ENCODE peak calls at places on chromosome 6, in nine cellular contexts. One of them, this sample, is unnamed.

GRCh38 chr6:53664623-53665022 is 933 bp downstream of the KLHL31 start:
- DNase-seq in heart right ventricle: peak; percentile 56
- DNase-seq in Caco-2: no peak
- DNase-seq in mesenchymal stem cell: no peak
- DNase-seq in hepatocyte: no peak
- DNase-seq in HCT116: no peak
- DNase-seq in colonic mucosa: no peak
- DNase-seq in CD8-positive, alpha-beta memory T cell: no peak
- DNase-seq in effector memory CD4-positive, alpha-beta T cell: no peak
- DNase-seq in this sample: no peak

GRCh38 chr6:79630400-79630882 is 688 bp upstream of the SH3BGRL2 start:
- DNase-seq in CD8-positive, alpha-beta memory T cell: no peak
- DNase-seq in hepatocyte: no peak
- DNase-seq in HCT116: no peak
- DNase-seq in effector memory CD4-positive, alpha-beta T cell: no peak
- DNase-seq in colonic mucosa: no peak
- DNase-seq in heart right ventricle: no peak
- DNase-seq in mesenchymal stem cell: no peak
- DNase-seq in Caco-2: no peak
- DNase-seq in this sample: no peak

GRCh38 chr6:12151433-12151820 is 138.7 kb upstream of the EDN1 start:
- DNase-seq in mesenchymal stem cell: no peak
- DNase-seq in HCT116: no peak
- DNase-seq in colonic mucosa: no peak
- DNase-seq in CD8-positive, alpha-beta memory T cell: no peak
- DNase-seq in effector memory CD4-positive, alpha-beta T cell: no peak
- DNase-seq in hepatocyte: no peak
- DNase-seq in heart right ventricle: no peak
- DNase-seq in Caco-2: no peak
- DNase-seq in this sample: no peak

GRCh38 chr6:15247214-15247749 is 1.4 kb downstream of the JARID2 start:
- DNase-seq in HCT116: no peak
- DNase-seq in colonic mucosa: no peak
- DNase-seq in CD8-positive, alpha-beta memory T cell: no peak
- DNase-seq in Caco-2: no peak
- DNase-seq in heart right ventricle: no peak
- DNase-seq in effector memory CD4-positive, alpha-beta T cell: no peak
- DNase-seq in hepatocyte: no peak
- DNase-seq in mesenchymal stem cell: peak; percentile 23
- DNase-seq in this sample: no peak

GRCh38 chr6:3282461-3283236 is 23.9 kb downstream of the PSMG4 start:
- DNase-seq in hepatocyte: no peak
- DNase-seq in HCT116: no peak
- DNase-seq in heart right ventricle: no peak
- DNase-seq in mesenchymal stem cell: no peak
- DNase-seq in colonic mucosa: no peak
- DNase-seq in effector memory CD4-positive, alpha-beta T cell: no peak
- DNase-seq in CD8-positive, alpha-beta memory T cell: no peak
- DNase-seq in Caco-2: peak; percentile 9
- DNase-seq in this sample: no peak

GRCh38 chr6:42021847-42022754 is 28.2 kb upstream of the TAF8 start:
- DNase-seq in Caco-2: no peak
- DNase-seq in mesenchymal stem cell: no peak
- DNase-seq in HCT116: no peak
- DNase-seq in hepatocyte: no peak
- DNase-seq in effector memory CD4-positive, alpha-beta T cell: peak; percentile 51
- DNase-seq in CD8-positive, alpha-beta memory T cell: peak; percentile 86
- DNase-seq in heart right ventricle: no peak
- DNase-seq in colonic mucosa: no peak
- DNase-seq in this sample: no peak

GRCh38 chr6:116371384-116372209 is 850 bp downstream of the DSE start:
- DNase-seq in hepatocyte: peak; percentile 90
- DNase-seq in CD8-positive, alpha-beta memory T cell: peak; percentile 19
- DNase-seq in colonic mucosa: peak; percentile 58
- DNase-seq in effector memory CD4-positive, alpha-beta T cell: peak; percentile 21
- DNase-seq in HCT116: peak; percentile 42
- DNase-seq in Caco-2: peak; percentile 65
- DNase-seq in mesenchymal stem cell: peak; percentile 94
- DNase-seq in heart right ventricle: peak; percentile 59
- DNase-seq in this sample: peak; percentile 25

GRCh38 chr6:133291671-133292070 is 50.5 kb downstream of the EYA4 start:
- DNase-seq in mesenchymal stem cell: no peak
- DNase-seq in Caco-2: no peak
- DNase-seq in hepatocyte: no peak
- DNase-seq in effector memory CD4-positive, alpha-beta T cell: no peak
- DNase-seq in CD8-positive, alpha-beta memory T cell: no peak
- DNase-seq in colonic mucosa: no peak
- DNase-seq in HCT116: no peak
- DNase-seq in heart right ventricle: no peak
- DNase-seq in this sample: no peak

GRCh38 chr6:150492941-150493340 is 106.7 kb upstream of the PLEKHG1 start:
- DNase-seq in HCT116: no peak
- DNase-seq in colonic mucosa: no peak
- DNase-seq in CD8-positive, alpha-beta memory T cell: no peak
- DNase-seq in mesenchymal stem cell: no peak
- DNase-seq in heart right ventricle: no peak
- DNase-seq in hepatocyte: no peak
- DNase-seq in effector memory CD4-positive, alpha-beta T cell: no peak
- DNase-seq in Caco-2: no peak
- DNase-seq in this sample: no peak

GRCh38 chr6:28634758-28635546 is 109.3 kb downstream of the GPX5 start:
- DNase-seq in mesenchymal stem cell: peak; percentile 18
- DNase-seq in Caco-2: no peak
- DNase-seq in heart right ventricle: no peak
- DNase-seq in HCT116: no peak
- DNase-seq in colonic mucosa: peak; percentile 24
- DNase-seq in effector memory CD4-positive, alpha-beta T cell: no peak
- DNase-seq in CD8-positive, alpha-beta memory T cell: no peak
- DNase-seq in hepatocyte: peak; percentile 53
- DNase-seq in this sample: no peak

GRCh38 chr6:170080828-170081368 is 210.0 kb downstream of the DLL1 start:
- DNase-seq in HCT116: no peak
- DNase-seq in mesenchymal stem cell: no peak
- DNase-seq in effector memory CD4-positive, alpha-beta T cell: no peak
- DNase-seq in CD8-positive, alpha-beta memory T cell: no peak
- DNase-seq in heart right ventricle: no peak
- DNase-seq in colonic mucosa: no peak
- DNase-seq in hepatocyte: no peak
- DNase-seq in Caco-2: peak; percentile 17
- DNase-seq in this sample: no peak

GRCh38 chr6:128046033-128046432 is 145.2 kb upstream of the THEMIS start:
- DNase-seq in hepatocyte: no peak
- DNase-seq in HCT116: no peak
- DNase-seq in colonic mucosa: no peak
- DNase-seq in CD8-positive, alpha-beta memory T cell: no peak
- DNase-seq in mesenchymal stem cell: no peak
- DNase-seq in effector memory CD4-positive, alpha-beta T cell: no peak
- DNase-seq in heart right ventricle: no peak
- DNase-seq in Caco-2: no peak
- DNase-seq in this sample: no peak

GRCh38 chr6:6872924-6873344 is 234.8 kb upstream of the RREB1 start:
- DNase-seq in HCT116: no peak
- DNase-seq in CD8-positive, alpha-beta memory T cell: no peak
- DNase-seq in colonic mucosa: no peak
- DNase-seq in effector memory CD4-positive, alpha-beta T cell: no peak
- DNase-seq in mesenchymal stem cell: no peak
- DNase-seq in Caco-2: no peak
- DNase-seq in heart right ventricle: no peak
- DNase-seq in hepatocyte: no peak
- DNase-seq in this sample: no peak

GRCh38 chr6:89527634-89528033 is 94.7 kb downstream of the ANKRD6 start:
- DNase-seq in HCT116: peak; percentile 3
- DNase-seq in hepatocyte: no peak
- DNase-seq in mesenchymal stem cell: no peak
- DNase-seq in effector memory CD4-positive, alpha-beta T cell: no peak
- DNase-seq in Caco-2: no peak
- DNase-seq in CD8-positive, alpha-beta memory T cell: no peak
- DNase-seq in colonic mucosa: no peak
- DNase-seq in heart right ventricle: no peak
- DNase-seq in this sample: no peak

GRCh38 chr6:136791296-136792065 is 796 bp downstream of the MAP3K5 start:
- DNase-seq in Caco-2: peak; percentile 47
- DNase-seq in effector memory CD4-positive, alpha-beta T cell: peak; percentile 21
- DNase-seq in hepatocyte: peak; percentile 71
- DNase-seq in heart right ventricle: peak; percentile 57
- DNase-seq in colonic mucosa: peak; percentile 80
- DNase-seq in HCT116: no peak
- DNase-seq in CD8-positive, alpha-beta memory T cell: peak; percentile 34
- DNase-seq in mesenchymal stem cell: peak; percentile 81
- DNase-seq in this sample: peak; percentile 77

GRCh38 chr6:56076033-56076432 is 171.3 kb downstream of the COL21A1 start:
- DNase-seq in colonic mucosa: no peak
- DNase-seq in mesenchymal stem cell: no peak
- DNase-seq in hepatocyte: no peak
- DNase-seq in CD8-positive, alpha-beta memory T cell: no peak
- DNase-seq in HCT116: no peak
- DNase-seq in heart right ventricle: no peak
- DNase-seq in Caco-2: no peak
- DNase-seq in effector memory CD4-positive, alpha-beta T cell: no peak
- DNase-seq in this sample: no peak

GRCh38 chr6:148619891-148620290 is 126.9 kb upstream of the UST start:
- DNase-seq in mesenchymal stem cell: no peak
- DNase-seq in effector memory CD4-positive, alpha-beta T cell: no peak
- DNase-seq in HCT116: no peak
- DNase-seq in Caco-2: no peak
- DNase-seq in hepatocyte: no peak
- DNase-seq in heart right ventricle: no peak
- DNase-seq in CD8-positive, alpha-beta memory T cell: no peak
- DNase-seq in colonic mucosa: no peak
- DNase-seq in this sample: no peak

GRCh38 chr6:109172096-109172495 is 76.8 kb downstream of the CEP57L1 start:
- DNase-seq in Caco-2: peak; percentile 80
- DNase-seq in hepatocyte: peak; percentile 19
- DNase-seq in heart right ventricle: no peak
- DNase-seq in mesenchymal stem cell: no peak
- DNase-seq in CD8-positive, alpha-beta memory T cell: no peak
- DNase-seq in colonic mucosa: no peak
- DNase-seq in HCT116: no peak
- DNase-seq in effector memory CD4-positive, alpha-beta T cell: no peak
- DNase-seq in this sample: no peak

GRCh38 chr6:138588805-138589434 is 89.6 kb upstream of the NHSL1 start:
- DNase-seq in HCT116: peak; percentile 67
- DNase-seq in CD8-positive, alpha-beta memory T cell: peak; percentile 45
- DNase-seq in heart right ventricle: no peak
- DNase-seq in effector memory CD4-positive, alpha-beta T cell: no peak
- DNase-seq in hepatocyte: peak; percentile 79
- DNase-seq in Caco-2: peak; percentile 58
- DNase-seq in colonic mucosa: peak; percentile 70
- DNase-seq in mesenchymal stem cell: peak; percentile 82
- DNase-seq in this sample: peak; percentile 76

GRCh38 chr6:43355862-43356590 is 13.4 kb downstream of the ZNF318 start:
- DNase-seq in effector memory CD4-positive, alpha-beta T cell: no peak
- DNase-seq in CD8-positive, alpha-beta memory T cell: no peak
- DNase-seq in heart right ventricle: no peak
- DNase-seq in colonic mucosa: no peak
- DNase-seq in HCT116: no peak
- DNase-seq in Caco-2: no peak
- DNase-seq in mesenchymal stem cell: no peak
- DNase-seq in hepatocyte: peak; percentile 40
- DNase-seq in this sample: no peak

GRCh38 chr6:85126448-85127178 is 323.3 kb upstream of the NT5E start:
- DNase-seq in colonic mucosa: peak; percentile 33
- DNase-seq in Caco-2: peak; percentile 63
- DNase-seq in effector memory CD4-positive, alpha-beta T cell: no peak
- DNase-seq in CD8-positive, alpha-beta memory T cell: no peak
- DNase-seq in hepatocyte: peak; percentile 66
- DNase-seq in heart right ventricle: peak; percentile 22
- DNase-seq in mesenchymal stem cell: peak; percentile 49
- DNase-seq in HCT116: peak; percentile 47
- DNase-seq in this sample: no peak

GRCh38 chr6:44104661-44105060 is 22.6 kb downstream of the MRPL14 start:
- DNase-seq in heart right ventricle: peak; percentile 40
- DNase-seq in hepatocyte: no peak
- DNase-seq in colonic mucosa: no peak
- DNase-seq in HCT116: no peak
- DNase-seq in effector memory CD4-positive, alpha-beta T cell: no peak
- DNase-seq in mesenchymal stem cell: no peak
- DNase-seq in CD8-positive, alpha-beta memory T cell: no peak
- DNase-seq in Caco-2: no peak
- DNase-seq in this sample: no peak

GRCh38 chr6:162943369-162943768 is 215.6 kb downstream of the PACRG start:
- DNase-seq in Caco-2: no peak
- DNase-seq in hepatocyte: no peak
- DNase-seq in colonic mucosa: no peak
- DNase-seq in heart right ventricle: no peak
- DNase-seq in CD8-positive, alpha-beta memory T cell: no peak
- DNase-seq in mesenchymal stem cell: no peak
- DNase-seq in effector memory CD4-positive, alpha-beta T cell: no peak
- DNase-seq in HCT116: no peak
- DNase-seq in this sample: no peak
- H3K9me3 ChIP-seq in Caco-2: peaks cover 11% of the 10 kb centered on the region
- H3K9me3 ChIP-seq in hepatocyte: no peaks in the 10 kb centered on the region
- H3K9me3 ChIP-seq in colonic mucosa: no peaks in the 10 kb centered on the region
- H3K9me3 ChIP-seq in heart right ventricle: peaks cover 27% of the 10 kb centered on the region
- H3K9me3 ChIP-seq in CD8-positive, alpha-beta memory T cell: no peaks in the 10 kb centered on the region
- H3K9me3 ChIP-seq in mesenchymal stem cell: peaks cover 29% of the 10 kb centered on the region
- H3K9me3 ChIP-seq in effector memory CD4-positive, alpha-beta T cell: peaks cover 2% of the 10 kb centered on the region
- H3K9me3 ChIP-seq in HCT116: no peaks in the 10 kb centered on the region
- H3K9me3 ChIP-seq in this sample: peaks cover 4% of the 10 kb centered on the region

GRCh38 chr6:36825452-36825851 is 13.8 kb downstream of the CPNE5 start:
- DNase-seq in effector memory CD4-positive, alpha-beta T cell: no peak
- DNase-seq in Caco-2: no peak
- DNase-seq in heart right ventricle: no peak
- DNase-seq in colonic mucosa: no peak
- DNase-seq in HCT116: no peak
- DNase-seq in hepatocyte: no peak
- DNase-seq in CD8-positive, alpha-beta memory T cell: no peak
- DNase-seq in mesenchymal stem cell: no peak
- DNase-seq in this sample: no peak
- H3K4me1 ChIP-seq in effector memory CD4-positive, alpha-beta T cell: no peaks in the 10 kb centered on the region
- H3K4me1 ChIP-seq in Caco-2: peaks cover 22% of the 10 kb centered on the region
- H3K4me1 ChIP-seq in heart right ventricle: peaks cover 42% of the 10 kb centered on the region
- H3K4me1 ChIP-seq in colonic mucosa: peaks cover 4% of the 10 kb centered on the region
- H3K4me1 ChIP-seq in HCT116: peaks cover 3% of the 10 kb centered on the region
- H3K4me1 ChIP-seq in hepatocyte: peaks cover 6% of the 10 kb centered on the region
- H3K4me1 ChIP-seq in CD8-positive, alpha-beta memory T cell: no peaks in the 10 kb centered on the region
- H3K4me1 ChIP-seq in mesenchymal stem cell: peaks cover 19% of the 10 kb centered on the region
- H3K4me1 ChIP-seq in this sample: peaks cover 13% of the 10 kb centered on the region

GRCh38 chr6:129842881-129843409 is 18.2 kb downstream of the TMEM244 start:
- DNase-seq in CD8-positive, alpha-beta memory T cell: no peak
- DNase-seq in HCT116: no peak
- DNase-seq in hepatocyte: no peak
- DNase-seq in colonic mucosa: no peak
- DNase-seq in Caco-2: no peak
- DNase-seq in mesenchymal stem cell: no peak
- DNase-seq in effector memory CD4-positive, alpha-beta T cell: no peak
- DNase-seq in heart right ventricle: no peak
- DNase-seq in this sample: no peak
- H3K4me3 ChIP-seq in CD8-positive, alpha-beta memory T cell: no peak overlapping the region
- H3K4me3 ChIP-seq in HCT116: no peak overlapping the region
- H3K4me3 ChIP-seq in hepatocyte: no peak overlapping the region
- H3K4me3 ChIP-seq in colonic mucosa: no peak overlapping the region
- H3K4me3 ChIP-seq in Caco-2: no peak overlapping the region
- H3K4me3 ChIP-seq in mesenchymal stem cell: no peak overlapping the region
- H3K4me3 ChIP-seq in effector memory CD4-positive, alpha-beta T cell: no peak overlapping the region
- H3K4me3 ChIP-seq in heart right ventricle: no peak overlapping the region
- H3K4me3 ChIP-seq in this sample: no peak overlapping the region

DNA sequence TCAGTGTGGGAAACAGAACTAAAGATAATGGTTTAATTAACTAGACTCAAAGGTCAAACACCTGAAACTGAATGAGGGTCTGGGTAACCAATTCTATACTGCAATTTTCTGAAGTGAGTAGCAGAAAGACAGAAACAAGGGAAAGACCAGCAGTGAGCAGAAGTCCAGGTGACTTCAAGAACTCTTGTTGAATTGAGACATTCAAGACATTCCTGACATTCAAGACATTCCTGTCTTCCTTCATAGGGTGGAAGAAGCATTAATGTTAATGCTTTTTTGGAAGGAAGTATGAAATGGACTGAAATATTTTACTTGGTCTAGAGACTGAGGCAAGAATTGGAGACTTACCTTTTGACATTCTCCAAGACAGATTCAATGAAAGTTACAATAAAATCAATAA is 529.9 kb upstream of the MMS22L start:
- DNase-seq in CD8-positive, alpha-beta memory T cell: no peak
- DNase-seq in colonic mucosa: no peak
- DNase-seq in heart right ventricle: no peak
- DNase-seq in effector memory CD4-positive, alpha-beta T cell: no peak
- DNase-seq in mesenchymal stem cell: no peak
- DNase-seq in Caco-2: no peak
- DNase-seq in HCT116: no peak
- DNase-seq in hepatocyte: no peak
- DNase-seq in this sample: no peak
- H3K9me3 ChIP-seq in CD8-positive, alpha-beta memory T cell: no peaks in the 10 kb centered on the region
- H3K9me3 ChIP-seq in colonic mucosa: no peaks in the 10 kb centered on the region
- H3K9me3 ChIP-seq in heart right ventricle: no peaks in the 10 kb centered on the region
- H3K9me3 ChIP-seq in effector memory CD4-positive, alpha-beta T cell: no peaks in the 10 kb centered on the region
- H3K9me3 ChIP-seq in mesenchymal stem cell: no peaks in the 10 kb centered on the region
- H3K9me3 ChIP-seq in Caco-2: no peaks in the 10 kb centered on the region
- H3K9me3 ChIP-seq in HCT116: no peaks in the 10 kb centered on the region
- H3K9me3 ChIP-seq in hepatocyte: no peaks in the 10 kb centered on the region
- H3K9me3 ChIP-seq in this sample: no peaks in the 10 kb centered on the region

This sample was measured in HAP-1.